ENCODE peak calls at places on chromosome 2, in ten cellular contexts. N is WTC11; S is activated CD4-positive, alpha-beta T cell treated with anti-CD3 and anti-CD28 coated beads, Interleukin-2, amount 50 U/mL, for 48 hours; E is fibroblast of mammary gland; A is NAMALWA; L is activated naive CD8-positive, alpha-beta T cell treated with anti-CD3 and anti-CD28 coated beads, Interleukin-2, amount 50 U/mL, for 24 hours; O is kidney epithelial cell; D is Ammon's horn; Q is GF-D8; H is HCT116. G is an unnamed sample.

GRCh38 chr2:15665067-15665942 is 73.6 kb downstream of the DDX1 start:
- DNase-seq in A (no peak), E (no peak), O (no peak), D (no peak), L (no peak), N (peak; percentile 49), Q (no peak), S (no peak), H (no peak), G (no peak)

GRCh38 chr2:104856973-104857261 is 3.0 kb downstream of the POU3F3 start:
- DNase-seq in H (no peak), S (no peak), O (no peak), N (no peak), D (no peak), E (no peak), A (no peak), L (no peak), Q (no peak), G (no peak)

GRCh38 chr2:231910771-231911170 is 15.4 kb downstream of the NPPC start:
- DNase-seq in S (no peak), O (no peak), A (peak; percentile 40), E (no peak), H (no peak), N (no peak), Q (no peak), L (no peak), D (no peak), G (no peak)

GRCh38 chr2:239153806-239154591 is 246.8 kb downstream of the HDAC4 start:
- DNase-seq in D (no peak), N (no peak), S (no peak), E (no peak), O (no peak), H (no peak), A (no peak), L (no peak), Q (no peak), G (no peak)

GRCh38 chr2:174399171-174399570 is 3.6 kb downstream of the SCRN3 start:
- DNase-seq in A (no peak), L (no peak), E (no peak), N (no peak), D (no peak), Q (no peak), H (no peak), O (no peak), S (no peak), G (no peak)

GRCh38 chr2:222837643-222838056 is 23.2 kb upstream of the ACSL3 start:
- DNase-seq in N (no peak), H (no peak), L (no peak), Q (no peak), O (peak; percentile 65), A (no peak), E (no peak), S (no peak), D (no peak), G (no peak)

GRCh38 chr2:158443613-158444012 is 12.9 kb downstream of the CCDC148 start:
- DNase-seq in D (no peak), L (no peak), A (no peak), Q (no peak), N (no peak), H (no peak), O (no peak), S (no peak), E (no peak), G (no peak)

GRCh38 chr2:222809582-222809981 is 51.3 kb upstream of the ACSL3 start:
- DNase-seq in L (no peak), D (no peak), H (no peak), N (no peak), S (no peak), A (no peak), E (no peak), Q (no peak), O (no peak), G (no peak)

G was measured in AML-193.